ENCODE peak calls at places on chromosomes 11 and 22, in seven cellular contexts. One of them, this sample, is unnamed.

GRCh38 chr11:44944181-44944852 is 6.4 kb downstream of the TP53I11 start:
- DNase-seq in pancreas: no peak
- DNase-seq in colonic mucosa: no peak
- DNase-seq in lower lobe of right lung: no peak
- DNase-seq in kidney: no peak
- DNase-seq in cardiac muscle cell: no peak
- DNase-seq in heart right ventricle: no peak
- DNase-seq in this sample: no peak

GRCh38 chr11:126354631-126355323 is 709 bp upstream of the ST3GAL4 start:
- DNase-seq in pancreas: no peak
- DNase-seq in colonic mucosa: no peak
- DNase-seq in lower lobe of right lung: no peak
- DNase-seq in kidney: no peak
- DNase-seq in cardiac muscle cell: no peak
- DNase-seq in heart right ventricle: no peak
- DNase-seq in this sample: no peak

GRCh38 chr22:36933629-36934028 is 20.2 kb downstream of the CSF2RB start:
- DNase-seq in pancreas: no peak
- DNase-seq in colonic mucosa: no peak
- DNase-seq in lower lobe of right lung: no peak
- DNase-seq in kidney: peak
- DNase-seq in cardiac muscle cell: no peak
- DNase-seq in heart right ventricle: no peak
- DNase-seq in this sample: no peak

GRCh38 chr11:82927264-82927880 is 25.8 kb downstream of the DDIAS start:
- DNase-seq in pancreas: no peak
- DNase-seq in colonic mucosa: peak
- DNase-seq in lower lobe of right lung: no peak
- DNase-seq in kidney: no peak
- DNase-seq in cardiac muscle cell: peak
- DNase-seq in heart right ventricle: peak
- DNase-seq in this sample: peak

GRCh38 chr11:125626381-125626950 is 1.5 kb downstream of the CHEK1 start:
- DNase-seq in pancreas: no peak
- DNase-seq in colonic mucosa: no peak
- DNase-seq in lower lobe of right lung: no peak
- DNase-seq in kidney: no peak
- DNase-seq in cardiac muscle cell: no peak
- DNase-seq in heart right ventricle: no peak
- DNase-seq in this sample: no peak

GRCh38 chr11:79461144-79461543 is 20.3 kb upstream of the TENM4 start:
- DNase-seq in pancreas: no peak
- DNase-seq in colonic mucosa: no peak
- DNase-seq in lower lobe of right lung: no peak
- DNase-seq in kidney: no peak
- DNase-seq in cardiac muscle cell: peak
- DNase-seq in heart right ventricle: peak
- DNase-seq in this sample: no peak

GRCh38 chr11:132312161-132312560 is 941.7 kb downstream of the NTM start:
- DNase-seq in pancreas: no peak
- DNase-seq in colonic mucosa: no peak
- DNase-seq in lower lobe of right lung: no peak
- DNase-seq in kidney: no peak
- DNase-seq in cardiac muscle cell: peak
- DNase-seq in heart right ventricle: no peak
- DNase-seq in this sample: no peak

GRCh38 chr22:50507421-50507990 is at the start of gene LMF2:
- DNase-seq in pancreas: peak
- DNase-seq in colonic mucosa: peak
- DNase-seq in lower lobe of right lung: peak
- DNase-seq in kidney: peak
- DNase-seq in cardiac muscle cell: no peak
- DNase-seq in heart right ventricle: peak
- DNase-seq in this sample: peak

GRCh38 chr11:67510023-67510345 is 2.0 kb upstream of the CDK2AP2 start:
- DNase-seq in pancreas: no peak
- DNase-seq in colonic mucosa: no peak
- DNase-seq in lower lobe of right lung: no peak
- DNase-seq in kidney: no peak
- DNase-seq in cardiac muscle cell: no peak
- DNase-seq in heart right ventricle: no peak
- DNase-seq in this sample: no peak

GRCh38 chr22:41595703-41596102 is 6.1 kb upstream of the PMM1 start:
- DNase-seq in pancreas: no peak
- DNase-seq in colonic mucosa: no peak
- DNase-seq in lower lobe of right lung: no peak
- DNase-seq in kidney: peak
- DNase-seq in cardiac muscle cell: no peak
- DNase-seq in heart right ventricle: no peak
- DNase-seq in this sample: no peak

GRCh38 chr11:124725719-124726105 is 14.0 kb upstream of the NRGN start:
- DNase-seq in pancreas: no peak
- DNase-seq in colonic mucosa: no peak
- DNase-seq in lower lobe of right lung: no peak
- DNase-seq in kidney: no peak
- DNase-seq in cardiac muscle cell: peak
- DNase-seq in heart right ventricle: no peak
- DNase-seq in this sample: no peak

GRCh38 chr11:64025205-64025604 is 10.5 kb upstream of the FLRT1 start:
- DNase-seq in pancreas: no peak
- DNase-seq in colonic mucosa: no peak
- DNase-seq in lower lobe of right lung: no peak
- DNase-seq in kidney: no peak
- DNase-seq in cardiac muscle cell: no peak
- DNase-seq in heart right ventricle: no peak
- DNase-seq in this sample: no peak

GRCh38 chr22:49783926-49784629 is 43.6 kb downstream of the BRD1 start:
- DNase-seq in pancreas: peak
- DNase-seq in colonic mucosa: no peak
- DNase-seq in lower lobe of right lung: peak
- DNase-seq in kidney: peak
- DNase-seq in cardiac muscle cell: no peak
- DNase-seq in heart right ventricle: no peak
- DNase-seq in this sample: no peak

GRCh38 chr22:40890881-40891280 is 29.0 kb upstream of the DNAJB7 start:
- DNase-seq in pancreas: no peak
- DNase-seq in colonic mucosa: no peak
- DNase-seq in lower lobe of right lung: no peak
- DNase-seq in kidney: no peak
- DNase-seq in cardiac muscle cell: peak
- DNase-seq in heart right ventricle: no peak
- DNase-seq in this sample: no peak

GRCh38 chr11:3178349-3178748 is 13.2 kb upstream of the OSBPL5 start:
- DNase-seq in pancreas: no peak
- DNase-seq in colonic mucosa: no peak
- DNase-seq in lower lobe of right lung: no peak
- DNase-seq in kidney: no peak
- DNase-seq in cardiac muscle cell: peak
- DNase-seq in heart right ventricle: no peak
- DNase-seq in this sample: no peak

GRCh38 chr11:43664295-43664694 is 16.2 kb upstream of the HSD17B12 start:
- DNase-seq in pancreas: no peak
- DNase-seq in colonic mucosa: no peak
- DNase-seq in lower lobe of right lung: no peak
- DNase-seq in kidney: no peak
- DNase-seq in cardiac muscle cell: no peak
- DNase-seq in heart right ventricle: no peak
- DNase-seq in this sample: no peak

DNA sequence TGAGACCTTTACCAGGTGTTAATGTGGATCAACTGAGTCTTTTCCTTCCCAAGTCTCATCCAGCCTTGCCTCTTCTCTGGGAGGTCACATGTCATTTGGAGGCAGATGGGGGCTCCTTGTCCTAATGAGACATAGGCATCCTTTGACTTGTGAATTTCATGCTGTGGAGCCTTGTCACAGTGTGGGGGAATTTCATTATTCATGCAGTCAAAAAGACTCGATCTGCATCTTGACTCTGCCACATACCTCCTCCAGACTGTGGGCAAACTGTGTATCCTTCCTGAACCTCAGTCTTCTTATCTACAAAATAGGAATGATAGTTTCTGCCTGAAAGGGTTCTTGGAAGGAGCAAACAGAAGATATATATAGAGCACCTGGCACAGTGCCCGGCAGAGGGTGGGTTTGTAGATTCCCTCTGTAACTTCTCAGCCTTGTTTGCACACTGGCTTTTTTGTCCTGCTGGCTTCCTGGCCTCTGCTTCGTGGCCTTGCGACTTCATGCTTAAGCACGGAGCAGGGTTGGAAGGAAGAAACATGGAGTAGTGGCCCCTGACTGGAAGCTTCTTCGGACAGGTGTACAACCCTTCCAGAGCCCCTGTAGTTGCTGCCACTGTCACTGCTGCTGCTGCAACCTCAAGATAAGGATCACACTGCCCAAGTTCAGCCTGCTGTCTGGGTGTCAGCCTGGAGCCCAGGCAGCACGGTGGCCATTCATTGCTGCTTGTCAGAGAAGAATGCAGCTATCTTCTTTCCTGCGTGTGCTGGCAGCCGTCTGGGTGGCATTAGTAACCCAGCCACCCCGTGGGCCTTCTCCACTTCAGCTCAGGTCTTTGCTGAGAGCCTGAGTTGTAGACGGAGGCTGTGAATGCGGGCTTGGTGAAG is 106.4 kb downstream of the MICAL2 start:
- DNase-seq in pancreas: peak
- DNase-seq in colonic mucosa: peak
- DNase-seq in lower lobe of right lung: no peak
- DNase-seq in kidney: no peak
- DNase-seq in cardiac muscle cell: peak
- DNase-seq in heart right ventricle: no peak
- DNase-seq in this sample: peak
- TF ChIP-seq CTCF in pancreas: no peak
- TF ChIP-seq CTCF in colonic mucosa: no peak
- TF ChIP-seq CTCF in lower lobe of right lung: no peak
- TF ChIP-seq CTCF in kidney: no peak
- TF ChIP-seq CTCF in cardiac muscle cell: no peak
- TF ChIP-seq CTCF in heart right ventricle: no peak
- TF ChIP-seq CTCF in this sample: no peak

GRCh38 chr11:84800755-84801346 is 826.3 kb downstream of the DLG2 start:
- DNase-seq in pancreas: no peak
- DNase-seq in colonic mucosa: no peak
- DNase-seq in lower lobe of right lung: no peak
- DNase-seq in kidney: no peak
- DNase-seq in cardiac muscle cell: peak
- DNase-seq in heart right ventricle: no peak
- DNase-seq in this sample: peak
- TF ChIP-seq CTCF in pancreas: no peak
- TF ChIP-seq CTCF in colonic mucosa: peak
- TF ChIP-seq CTCF in lower lobe of right lung: no peak
- TF ChIP-seq CTCF in kidney: no peak
- TF ChIP-seq CTCF in cardiac muscle cell: no peak
- TF ChIP-seq CTCF in heart right ventricle: peak
- TF ChIP-seq CTCF in this sample: no peak

GRCh38 chr22:45211848-45212247 is 28.8 kb downstream of the KIAA0930 start:
- DNase-seq in pancreas: peak
- DNase-seq in colonic mucosa: no peak
- DNase-seq in lower lobe of right lung: no peak
- DNase-seq in kidney: peak
- DNase-seq in cardiac muscle cell: no peak
- DNase-seq in heart right ventricle: no peak
- DNase-seq in this sample: no peak

GRCh38 chr22:45210577-45211431 is 29.9 kb downstream of the KIAA0930 start:
- DNase-seq in pancreas: no peak
- DNase-seq in colonic mucosa: no peak
- DNase-seq in lower lobe of right lung: no peak
- DNase-seq in kidney: peak
- DNase-seq in cardiac muscle cell: no peak
- DNase-seq in heart right ventricle: no peak
- DNase-seq in this sample: no peak

GRCh38 chr22:45211435-45211834 is 29.3 kb downstream of the KIAA0930 start:
- DNase-seq in pancreas: no peak
- DNase-seq in colonic mucosa: no peak
- DNase-seq in lower lobe of right lung: no peak
- DNase-seq in kidney: peak
- DNase-seq in cardiac muscle cell: no peak
- DNase-seq in heart right ventricle: no peak
- DNase-seq in this sample: no peak

GRCh38 chr22:45212992-45213751 is 27.5 kb downstream of the KIAA0930 start:
- DNase-seq in pancreas: no peak
- DNase-seq in colonic mucosa: no peak
- DNase-seq in lower lobe of right lung: peak
- DNase-seq in kidney: peak
- DNase-seq in cardiac muscle cell: peak
- DNase-seq in heart right ventricle: peak
- DNase-seq in this sample: no peak

DNA sequence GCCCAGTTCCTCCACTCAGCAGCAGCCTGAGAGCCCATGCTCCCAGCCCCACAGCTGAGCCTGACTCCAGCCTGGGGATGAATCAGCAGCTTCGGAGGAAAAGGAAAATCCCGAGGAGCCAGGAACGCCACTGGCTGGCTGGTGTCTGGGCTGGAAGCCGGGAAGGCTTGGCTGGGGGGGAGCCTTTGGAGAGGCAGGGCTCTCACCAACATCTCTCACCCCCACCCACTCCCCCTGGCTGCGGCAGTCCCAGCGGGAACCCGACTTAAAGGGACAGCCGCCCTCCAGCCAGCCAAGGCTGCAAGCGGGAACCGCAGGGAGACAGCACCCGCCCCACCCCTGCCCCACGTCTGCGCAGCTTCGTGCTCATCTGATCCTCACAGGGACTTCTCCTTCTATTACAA is 28.4 kb downstream of the KIAA0930 start:
- DNase-seq in pancreas: peak
- DNase-seq in colonic mucosa: peak
- DNase-seq in lower lobe of right lung: peak
- DNase-seq in kidney: peak
- DNase-seq in cardiac muscle cell: peak
- DNase-seq in heart right ventricle: peak
- DNase-seq in this sample: no peak
- TF ChIP-seq CTCF in pancreas: no peak
- TF ChIP-seq CTCF in colonic mucosa: no peak
- TF ChIP-seq CTCF in lower lobe of right lung: no peak
- TF ChIP-seq CTCF in kidney: no peak
- TF ChIP-seq CTCF in cardiac muscle cell: no peak
- TF ChIP-seq CTCF in heart right ventricle: no peak
- TF ChIP-seq CTCF in this sample: no peak

GRCh38 chr11:94513091-94513490 is 830 bp downstream of the C11orf97 start:
- DNase-seq in pancreas: no peak
- DNase-seq in colonic mucosa: peak
- DNase-seq in lower lobe of right lung: no peak
- DNase-seq in kidney: no peak
- DNase-seq in cardiac muscle cell: no peak
- DNase-seq in heart right ventricle: no peak
- DNase-seq in this sample: no peak

GRCh38 chr11:94516725-94517124 is 4.5 kb downstream of the C11orf97 start:
- DNase-seq in pancreas: no peak
- DNase-seq in colonic mucosa: no peak
- DNase-seq in lower lobe of right lung: no peak
- DNase-seq in kidney: no peak
- DNase-seq in cardiac muscle cell: no peak
- DNase-seq in heart right ventricle: no peak
- DNase-seq in this sample: no peak

GRCh38 chr11:94515398-94515797 is 3.1 kb downstream of the C11orf97 start:
- DNase-seq in pancreas: no peak
- DNase-seq in colonic mucosa: no peak
- DNase-seq in lower lobe of right lung: no peak
- DNase-seq in kidney: no peak
- DNase-seq in cardiac muscle cell: no peak
- DNase-seq in heart right ventricle: no peak
- DNase-seq in this sample: no peak

GRCh38 chr11:94507485-94507884 is 4.8 kb upstream of the C11orf97 start:
- DNase-seq in pancreas: no peak
- DNase-seq in colonic mucosa: no peak
- DNase-seq in lower lobe of right lung: no peak
- DNase-seq in kidney: no peak
- DNase-seq in cardiac muscle cell: no peak
- DNase-seq in heart right ventricle: no peak
- DNase-seq in this sample: no peak

GRCh38 chr11:94511932-94512781 is at the start of gene C11orf97:
- DNase-seq in pancreas: peak
- DNase-seq in colonic mucosa: peak
- DNase-seq in lower lobe of right lung: peak
- DNase-seq in kidney: peak
- DNase-seq in cardiac muscle cell: peak
- DNase-seq in heart right ventricle: peak
- DNase-seq in this sample: peak
- TF ChIP-seq CTCF in pancreas: no peak
- TF ChIP-seq CTCF in colonic mucosa: no peak
- TF ChIP-seq CTCF in lower lobe of right lung: no peak
- TF ChIP-seq CTCF in kidney: no peak
- TF ChIP-seq CTCF in cardiac muscle cell: no peak
- TF ChIP-seq CTCF in heart right ventricle: no peak
- TF ChIP-seq CTCF in this sample: no peak

This sample was measured in Calu3.